ENCODE peak calls at places on chromosomes 2 and 18, in seven cellular contexts. One of them, this sample, is unnamed.

GRCh38 chr2:128178650-128179460 is 87.9 kb downstream of the UGGT1 start:
- DNase-seq in GM12891: no peak
- DNase-seq in HepG2: peak
- DNase-seq in K562: peak
- DNase-seq in SK-N-SH: peak
- DNase-seq in GM12878: no peak
- DNase-seq in H1: peak
- DNase-seq in this sample: no peak

GRCh38 chr2:149169653-149170052 is 131.2 kb downstream of the LYPD6B start:
- DNase-seq in SK-N-SH: no peak
- DNase-seq in GM12891: no peak
- DNase-seq in H1: no peak
- DNase-seq in GM12878: no peak
- DNase-seq in HepG2: no peak
- DNase-seq in K562: no peak
- DNase-seq in this sample: no peak

GRCh38 chr2:205013586-205013985 is 468.3 kb downstream of the PARD3B start:
- DNase-seq in K562: no peak
- DNase-seq in GM12891: no peak
- DNase-seq in HepG2: no peak
- DNase-seq in GM12878: no peak
- DNase-seq in SK-N-SH: no peak
- DNase-seq in H1: no peak
- DNase-seq in this sample: no peak

GRCh38 chr2:151071382-151071781 is 190.3 kb downstream of the RBM43 start:
- DNase-seq in HepG2: no peak
- DNase-seq in SK-N-SH: no peak
- DNase-seq in H1: peak
- DNase-seq in GM12891: no peak
- DNase-seq in GM12878: no peak
- DNase-seq in K562: no peak
- DNase-seq in this sample: no peak

GRCh38 chr2:224860786-224861185 is 144.6 kb upstream of the CCDC195 start:
- DNase-seq in H1: no peak
- DNase-seq in GM12891: no peak
- DNase-seq in GM12878: no peak
- DNase-seq in K562: no peak
- DNase-seq in HepG2: no peak
- DNase-seq in SK-N-SH: no peak
- DNase-seq in this sample: no peak

GRCh38 chr2:64273524-64274398 is 129.5 kb upstream of the PELI1 start:
- DNase-seq in SK-N-SH: peak
- DNase-seq in GM12891: no peak
- DNase-seq in GM12878: no peak
- DNase-seq in HepG2: peak
- DNase-seq in K562: no peak
- DNase-seq in H1: no peak
- DNase-seq in this sample: no peak

GRCh38 chr2:161090401-161090800 is 69.8 kb upstream of the TANK start:
- DNase-seq in H1: no peak
- DNase-seq in SK-N-SH: no peak
- DNase-seq in GM12878: no peak
- DNase-seq in GM12891: no peak
- DNase-seq in K562: no peak
- DNase-seq in HepG2: no peak
- DNase-seq in this sample: no peak

GRCh38 chr2:101193038-101193437 is 41.9 kb upstream of the TBC1D8 start:
- DNase-seq in SK-N-SH: no peak
- DNase-seq in HepG2: no peak
- DNase-seq in H1: no peak
- DNase-seq in GM12891: no peak
- DNase-seq in K562: no peak
- DNase-seq in GM12878: no peak
- DNase-seq in this sample: no peak

GRCh38 chr2:233705911-233706506 is 6.7 kb upstream of the UGT1A5 start:
- DNase-seq in GM12878: no peak
- DNase-seq in K562: no peak
- DNase-seq in SK-N-SH: no peak
- DNase-seq in H1: no peak
- DNase-seq in GM12891: no peak
- DNase-seq in HepG2: no peak
- DNase-seq in this sample: no peak

GRCh38 chr2:46135230-46135555 is 162.0 kb upstream of the EPAS1 start:
- DNase-seq in K562: no peak
- DNase-seq in GM12891: no peak
- DNase-seq in SK-N-SH: no peak
- DNase-seq in GM12878: no peak
- DNase-seq in HepG2: no peak
- DNase-seq in H1: no peak
- DNase-seq in this sample: no peak
- TF ChIP-seq TAF1 in K562: no peak
- TF ChIP-seq TAF1 in GM12891: no peak
- TF ChIP-seq TAF1 in SK-N-SH: no peak
- TF ChIP-seq TAF1 in GM12878: no peak
- TF ChIP-seq TAF1 in HepG2: no peak
- TF ChIP-seq TAF1 in H1: no peak
- TF ChIP-seq TAF1 in this sample: no peak

GRCh38 chr2:9445089-9445488 is 21.6 kb downstream of the CPSF3 start:
- DNase-seq in HepG2: no peak
- DNase-seq in GM12891: no peak
- DNase-seq in GM12878: no peak
- DNase-seq in H1: no peak
- DNase-seq in SK-N-SH: no peak
- DNase-seq in K562: no peak
- DNase-seq in this sample: no peak
- TF ChIP-seq TAF1 in HepG2: no peak
- TF ChIP-seq TAF1 in GM12891: no peak
- TF ChIP-seq TAF1 in GM12878: no peak
- TF ChIP-seq TAF1 in H1: no peak
- TF ChIP-seq TAF1 in SK-N-SH: no peak
- TF ChIP-seq TAF1 in K562: no peak
- TF ChIP-seq TAF1 in this sample: no peak

DNA sequence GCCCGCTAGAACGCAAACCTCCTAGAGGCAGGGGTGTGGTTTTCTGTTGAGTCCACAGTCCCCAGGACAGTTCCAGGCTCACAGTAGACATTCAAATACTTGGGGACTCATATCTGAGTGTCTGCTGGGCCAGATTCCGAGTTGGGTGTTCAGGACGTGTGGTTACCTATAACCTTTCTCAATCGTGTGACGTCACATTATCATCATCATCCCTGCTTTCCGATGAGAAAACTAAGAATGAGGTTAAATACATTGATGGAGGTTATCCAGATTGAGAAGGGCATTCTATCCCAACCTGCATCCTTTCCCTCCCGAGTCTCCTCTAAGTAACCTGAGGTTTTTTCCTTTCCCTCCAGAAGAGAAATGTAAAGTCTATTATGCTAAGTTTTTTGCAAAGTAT is 204.6 kb downstream of the MGAT5 start:
- DNase-seq in GM12878: no peak
- DNase-seq in H1: no peak
- DNase-seq in K562: no peak
- DNase-seq in GM12891: no peak
- DNase-seq in HepG2: no peak
- DNase-seq in SK-N-SH: no peak
- DNase-seq in this sample: no peak
- TF ChIP-seq TAF1 in GM12878: no peak
- TF ChIP-seq TAF1 in H1: no peak
- TF ChIP-seq TAF1 in K562: no peak
- TF ChIP-seq TAF1 in GM12891: no peak
- TF ChIP-seq TAF1 in HepG2: no peak
- TF ChIP-seq TAF1 in SK-N-SH: no peak
- TF ChIP-seq TAF1 in this sample: no peak

GRCh38 chr2:172208881-172209325 is 106.2 kb upstream of the DLX2 start:
- DNase-seq in H1: no peak
- DNase-seq in K562: no peak
- DNase-seq in GM12878: no peak
- DNase-seq in SK-N-SH: no peak
- DNase-seq in HepG2: no peak
- DNase-seq in GM12891: no peak
- DNase-seq in this sample: no peak
- TF ChIP-seq TAF1 in H1: no peak
- TF ChIP-seq TAF1 in K562: no peak
- TF ChIP-seq TAF1 in GM12878: no peak
- TF ChIP-seq TAF1 in SK-N-SH: no peak
- TF ChIP-seq TAF1 in HepG2: no peak
- TF ChIP-seq TAF1 in GM12891: no peak
- TF ChIP-seq TAF1 in this sample: no peak

GRCh38 chr18:62603211-62603610 is 80.4 kb downstream of the ZCCHC2 start:
- DNase-seq in SK-N-SH: no peak
- DNase-seq in K562: no peak
- DNase-seq in HepG2: no peak
- DNase-seq in GM12891: no peak
- DNase-seq in H1: no peak
- DNase-seq in GM12878: no peak
- DNase-seq in this sample: no peak
- TF ChIP-seq TAF1 in SK-N-SH: no peak
- TF ChIP-seq TAF1 in K562: no peak
- TF ChIP-seq TAF1 in HepG2: no peak
- TF ChIP-seq TAF1 in GM12891: no peak
- TF ChIP-seq TAF1 in H1: no peak
- TF ChIP-seq TAF1 in GM12878: no peak
- TF ChIP-seq TAF1 in this sample: no peak

DNA sequence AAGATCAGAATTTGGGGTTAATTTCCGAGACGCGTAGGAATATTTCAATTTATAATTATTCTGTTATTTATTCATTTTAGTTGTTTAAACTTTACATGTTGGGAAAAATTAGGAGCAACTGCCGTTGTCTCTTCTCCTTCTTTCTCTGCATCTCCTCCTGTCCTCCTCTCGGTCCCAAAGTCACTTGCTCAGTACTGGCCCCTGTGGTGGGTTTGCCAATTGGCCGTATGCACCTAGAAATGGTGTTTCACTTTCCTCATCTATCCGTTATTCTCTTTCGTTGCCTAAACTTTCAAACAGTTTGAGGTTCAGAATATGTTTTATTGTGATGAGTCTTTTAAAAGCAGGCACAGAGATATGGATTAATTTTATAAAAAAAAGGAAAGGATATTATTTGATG is 517.9 kb downstream of the PLCL1 start:
- DNase-seq in H1: no peak
- DNase-seq in GM12878: no peak
- DNase-seq in SK-N-SH: peak
- DNase-seq in K562: no peak
- DNase-seq in GM12891: no peak
- DNase-seq in HepG2: no peak
- DNase-seq in this sample: no peak
- TF ChIP-seq TAF1 in H1: no peak
- TF ChIP-seq TAF1 in GM12878: no peak
- TF ChIP-seq TAF1 in SK-N-SH: no peak
- TF ChIP-seq TAF1 in K562: no peak
- TF ChIP-seq TAF1 in GM12891: no peak
- TF ChIP-seq TAF1 in HepG2: no peak
- TF ChIP-seq TAF1 in this sample: no peak

DNA sequence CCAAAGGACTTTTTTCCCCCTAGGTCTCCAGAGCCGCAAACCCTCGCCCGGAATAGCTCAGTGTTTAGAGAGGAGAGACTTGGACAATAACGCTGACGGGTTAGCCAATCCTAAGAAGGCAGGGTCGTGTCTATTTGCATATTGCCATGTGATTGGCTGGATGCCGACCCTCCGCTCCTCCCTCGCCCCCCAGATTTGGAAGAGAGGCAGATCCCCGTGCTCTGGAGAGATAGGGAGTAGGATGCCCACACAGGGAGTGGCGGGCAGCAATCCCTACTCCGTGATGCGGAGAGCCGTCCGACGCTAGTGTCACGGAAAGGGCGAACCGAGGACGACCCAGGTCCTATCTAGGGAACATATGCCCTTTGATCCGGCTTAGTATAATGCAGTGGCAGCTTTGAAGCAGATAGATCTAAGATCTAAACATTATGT is 1.4 kb downstream of the WNT6 start:
- DNase-seq in GM12891: peak
- DNase-seq in K562: peak
- DNase-seq in H1: peak
- DNase-seq in GM12878: no peak
- DNase-seq in SK-N-SH: peak
- DNase-seq in HepG2: peak
- DNase-seq in this sample: no peak
- TF ChIP-seq TAF1 in GM12891: no peak
- TF ChIP-seq TAF1 in K562: no peak
- TF ChIP-seq TAF1 in H1: no peak
- TF ChIP-seq TAF1 in GM12878: no peak
- TF ChIP-seq TAF1 in SK-N-SH: no peak
- TF ChIP-seq TAF1 in HepG2: no peak
- TF ChIP-seq TAF1 in this sample: no peak

This sample was measured in GM12892.